ENCODE peak calls at places on chromosomes 16 and 17, in four cellular contexts. One of them, this sample, is unnamed.

GRCh38 chr17:67461876-67462275 is 84.8 kb downstream of the PITPNC1 start:
- DNase-seq in A549: no peak
- DNase-seq in GM12878: no peak
- DNase-seq in K562: no peak
- DNase-seq in this sample: no peak

GRCh38 chr17:1467258-1467657 is 11.2 kb upstream of the CRK start:
- DNase-seq in GM12878: no peak
- DNase-seq in A549: no peak
- DNase-seq in K562: no peak
- DNase-seq in this sample: peak

GRCh38 chr17:56785997-56786680 is 47.6 kb downstream of the C17orf67 start:
- DNase-seq in A549: no peak
- DNase-seq in K562: no peak
- DNase-seq in GM12878: no peak
- DNase-seq in this sample: no peak

GRCh38 chr17:15361151-15361550 is 19.8 kb upstream of the TEKT3 start:
- DNase-seq in A549: no peak
- DNase-seq in K562: no peak
- DNase-seq in GM12878: no peak
- DNase-seq in this sample: no peak

GRCh38 chr16:70725912-70726828 is 40.3 kb upstream of the MTSS2 start:
- DNase-seq in K562: peak
- DNase-seq in GM12878: no peak
- DNase-seq in A549: no peak
- DNase-seq in this sample: no peak

GRCh38 chr16:22386976-22387375 is 12.6 kb upstream of the CDR2 start:
- DNase-seq in A549: no peak
- DNase-seq in GM12878: no peak
- DNase-seq in K562: no peak
- DNase-seq in this sample: no peak

GRCh38 chr16:55056585-55057520 is 126.2 kb downstream of the IRX5 start:
- DNase-seq in A549: peak
- DNase-seq in K562: no peak
- DNase-seq in GM12878: no peak
- DNase-seq in this sample: peak

GRCh38 chr17:61399131-61400057 is at the start of gene TBX2:
- DNase-seq in K562: no peak
- DNase-seq in GM12878: no peak
- DNase-seq in A549: peak
- DNase-seq in this sample: peak

GRCh38 chr17:39593371-39593770 is 14.3 kb downstream of the NEUROD2 start:
- DNase-seq in A549: no peak
- DNase-seq in K562: no peak
- DNase-seq in GM12878: no peak
- DNase-seq in this sample: no peak

GRCh38 chr17:57519199-57519598 is 225.9 kb downstream of the CCDC182 start:
- DNase-seq in K562: no peak
- DNase-seq in GM12878: no peak
- DNase-seq in A549: peak
- DNase-seq in this sample: no peak

GRCh38 chr17:67055811-67056745 is 11.7 kb downstream of the CACNG1 start:
- DNase-seq in K562: no peak
- DNase-seq in A549: no peak
- DNase-seq in GM12878: no peak
- DNase-seq in this sample: peak

GRCh38 chr17:37146578-37147119 is 197.9 kb downstream of the AATF start:
- DNase-seq in K562: no peak
- DNase-seq in A549: no peak
- DNase-seq in GM12878: no peak
- DNase-seq in this sample: peak

GRCh38 chr17:37147301-37147812 is 198.6 kb downstream of the AATF start:
- DNase-seq in GM12878: peak
- DNase-seq in K562: no peak
- DNase-seq in A549: peak
- DNase-seq in this sample: no peak

GRCh38 chr17:37142294-37142944 is 193.7 kb downstream of the AATF start:
- DNase-seq in A549: no peak
- DNase-seq in GM12878: no peak
- DNase-seq in K562: no peak
- DNase-seq in this sample: no peak

GRCh38 chr17:37148171-37148570 is 199.4 kb downstream of the AATF start:
- DNase-seq in GM12878: no peak
- DNase-seq in K562: no peak
- DNase-seq in A549: no peak
- DNase-seq in this sample: no peak
- TF ChIP-seq MAX in GM12878: no peak
- TF ChIP-seq MAX in K562: no peak
- TF ChIP-seq MAX in A549: no peak
- TF ChIP-seq MAX in this sample: no peak

GRCh38 chr17:68738044-68738443 is 136.9 kb upstream of the FAM20A start:
- DNase-seq in K562: no peak
- DNase-seq in A549: no peak
- DNase-seq in GM12878: no peak
- DNase-seq in this sample: no peak
- TF ChIP-seq REST in K562: no peak
- TF ChIP-seq REST in A549: no peak
- TF ChIP-seq REST in GM12878: no peak
- TF ChIP-seq REST in this sample: no peak

GRCh38 chr16:47374629-47375028 is 86.2 kb downstream of the ITFG1 start:
- DNase-seq in A549: no peak
- DNase-seq in GM12878: no peak
- DNase-seq in K562: no peak
- DNase-seq in this sample: no peak
- TF ChIP-seq RCOR1 in A549: no peak
- TF ChIP-seq RCOR1 in GM12878: no peak
- TF ChIP-seq RCOR1 in K562: no peak
- TF ChIP-seq RCOR1 in this sample: no peak

DNA sequence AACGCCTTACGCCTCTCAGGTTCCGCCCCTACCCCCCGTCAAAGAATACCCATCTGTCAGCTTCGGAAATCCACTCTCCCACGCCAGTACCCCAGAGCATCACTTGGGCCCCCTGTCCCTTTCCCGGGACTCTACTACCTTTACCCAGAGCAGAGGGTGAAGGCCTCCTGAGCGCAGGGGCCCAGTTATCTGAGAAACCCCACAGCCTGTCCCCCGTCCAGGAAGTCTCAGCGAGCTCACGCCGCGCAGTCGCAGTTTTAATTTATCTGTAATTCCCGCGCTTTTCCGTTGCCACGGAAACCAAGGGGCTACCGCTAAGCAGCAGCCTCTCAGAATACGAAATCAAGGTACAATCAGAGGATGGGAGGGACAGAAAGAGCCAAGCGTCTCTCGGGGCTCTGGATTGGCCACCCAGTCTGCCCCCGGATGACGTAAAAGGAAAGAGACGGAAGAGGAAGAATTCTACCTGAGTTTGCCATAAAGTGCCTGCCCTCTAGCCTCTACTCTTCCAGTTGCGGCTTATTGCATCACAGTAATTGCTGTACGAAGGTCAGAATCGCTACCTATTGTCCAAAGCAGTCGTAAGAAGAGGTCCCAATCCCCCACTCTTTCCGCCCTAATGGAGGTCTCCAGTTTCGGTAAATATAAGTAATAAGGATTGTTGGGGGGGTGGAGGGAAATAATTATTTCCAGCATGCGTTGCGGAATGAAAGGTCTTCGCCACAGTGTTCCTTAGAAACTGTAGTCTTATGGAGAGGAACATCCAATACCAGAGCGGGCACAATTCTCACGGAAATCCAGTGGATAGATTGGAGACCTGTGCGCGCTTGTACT is at the start of gene BRCA1:
- DNase-seq in GM12878: peak
- DNase-seq in A549: peak
- DNase-seq in K562: peak
- DNase-seq in this sample: peak
- TF ChIP-seq MAX in GM12878: peak
- TF ChIP-seq MAX in A549: peak
- TF ChIP-seq MAX in K562: no peak
- TF ChIP-seq MAX in this sample: peak

DNA sequence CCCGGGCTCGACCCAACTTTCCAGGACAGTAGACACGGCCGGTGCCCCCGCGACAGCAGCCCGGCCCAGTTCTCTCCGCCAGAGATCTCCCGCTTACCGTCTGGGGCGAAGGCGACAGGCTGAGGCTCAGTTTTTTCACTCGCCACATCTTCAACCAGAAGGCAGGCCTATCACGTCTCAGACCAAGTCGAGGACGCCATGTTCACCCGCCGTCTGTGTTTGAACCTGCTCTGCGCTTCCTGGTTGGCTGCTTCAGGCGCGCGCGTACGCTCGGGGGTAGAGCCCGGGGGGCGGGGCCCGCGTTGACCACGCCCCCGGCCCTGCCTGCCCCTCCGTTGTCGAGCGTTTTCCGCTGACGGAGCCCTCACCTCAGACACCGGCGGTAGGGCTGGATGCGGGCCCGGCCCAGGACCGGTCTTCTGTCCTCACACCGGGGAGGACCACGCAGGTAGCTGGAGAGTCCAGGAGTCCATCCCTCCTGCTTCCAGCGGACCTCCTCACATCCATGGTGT is at the start of gene SPAG5:
- DNase-seq in A549: peak
- DNase-seq in GM12878: peak
- DNase-seq in K562: peak
- DNase-seq in this sample: peak
- TF ChIP-seq REST in A549: no peak
- TF ChIP-seq REST in GM12878: no peak
- TF ChIP-seq REST in K562: no peak
- TF ChIP-seq REST in this sample: no peak

GRCh38 chr16:23400387-23400930 is 52.5 kb downstream of the COG7 start:
- DNase-seq in A549: no peak
- DNase-seq in GM12878: no peak
- DNase-seq in K562: no peak
- DNase-seq in this sample: no peak
- TF ChIP-seq RCOR1 in A549: no peak
- TF ChIP-seq RCOR1 in GM12878: no peak
- TF ChIP-seq RCOR1 in K562: no peak
- TF ChIP-seq RCOR1 in this sample: no peak

GRCh38 chr16:56675685-56676210 is 6.1 kb downstream of the MT1H start:
- DNase-seq in K562: peak
- DNase-seq in A549: no peak
- DNase-seq in GM12878: no peak
- DNase-seq in this sample: no peak
- TF ChIP-seq MAX in K562: no peak
- TF ChIP-seq MAX in A549: no peak
- TF ChIP-seq MAX in GM12878: no peak
- TF ChIP-seq MAX in this sample: no peak

GRCh38 chr17:43595466-43595865 is 49.3 kb upstream of the ETV4 start:
- DNase-seq in K562: no peak
- DNase-seq in GM12878: no peak
- DNase-seq in A549: no peak
- DNase-seq in this sample: no peak

GRCh38 chr17:43588664-43589435 is 42.7 kb upstream of the ETV4 start:
- DNase-seq in A549: no peak
- DNase-seq in K562: no peak
- DNase-seq in GM12878: no peak
- DNase-seq in this sample: no peak

GRCh38 chr17:43588121-43588520 is 42.0 kb upstream of the ETV4 start:
- DNase-seq in K562: no peak
- DNase-seq in A549: no peak
- DNase-seq in GM12878: no peak
- DNase-seq in this sample: no peak

GRCh38 chr17:43587647-43588046 is 41.5 kb upstream of the ETV4 start:
- DNase-seq in GM12878: no peak
- DNase-seq in K562: no peak
- DNase-seq in A549: no peak
- DNase-seq in this sample: no peak

DNA sequence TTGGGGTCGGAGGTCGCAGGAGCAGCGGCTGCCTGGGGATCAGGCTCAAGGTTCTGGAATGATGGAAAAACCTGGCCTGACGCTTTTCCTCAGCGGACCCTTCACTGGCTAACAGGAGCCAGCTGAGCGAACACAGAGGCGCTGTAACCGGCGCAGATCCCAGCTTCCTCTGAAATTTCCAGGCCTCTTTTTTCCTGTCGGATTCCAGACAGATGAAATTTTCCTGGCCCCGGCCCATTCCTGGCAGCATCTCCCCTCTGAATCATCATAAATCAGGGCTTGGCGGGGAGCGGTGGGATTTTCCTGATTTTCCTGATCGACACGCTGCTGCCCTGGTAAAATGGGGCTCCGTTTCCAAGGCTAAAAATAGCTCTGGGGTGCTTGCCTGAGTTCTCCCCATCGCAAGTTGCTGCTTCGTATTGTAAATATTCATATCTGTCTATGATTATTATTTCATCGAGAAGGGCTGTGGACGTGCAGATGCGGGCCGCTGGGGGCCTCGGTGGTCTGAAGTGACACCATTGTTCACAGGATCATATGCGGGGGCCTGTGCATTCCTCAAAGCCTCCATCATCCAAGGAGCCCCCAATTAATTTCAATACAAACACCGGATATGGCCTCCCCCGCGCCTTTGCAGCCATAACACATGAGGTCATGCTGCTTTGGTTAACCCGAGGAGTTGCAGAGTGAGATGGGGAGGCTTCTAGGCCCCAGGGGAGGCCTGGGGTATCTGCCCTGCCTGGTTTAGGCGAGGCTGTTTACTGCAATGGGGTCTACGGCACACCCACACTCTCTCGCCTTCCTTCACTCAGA is 45.8 kb upstream of the ETV4 start:
- DNase-seq in GM12878: no peak
- DNase-seq in A549: no peak
- DNase-seq in K562: no peak
- DNase-seq in this sample: peak
- TF ChIP-seq REST in GM12878: no peak
- TF ChIP-seq REST in A549: no peak
- TF ChIP-seq REST in K562: no peak
- TF ChIP-seq REST in this sample: peak

GRCh38 chr17:20926532-20926931 is 116.3 kb downstream of the USP22 start:
- DNase-seq in K562: no peak
- DNase-seq in A549: no peak
- DNase-seq in GM12878: no peak
- DNase-seq in this sample: no peak
- TF ChIP-seq RCOR1 in K562: no peak
- TF ChIP-seq RCOR1 in A549: no peak
- TF ChIP-seq RCOR1 in GM12878: no peak
- TF ChIP-seq RCOR1 in this sample: no peak

This sample was measured in SK-N-SH.